ENCODE peak calls at places on chromosome 18, in nine cellular contexts. Y is spleen; B is mammary epithelial cell; G is CD8-positive, alpha-beta memory T cell; K is cardiac muscle cell; U is CD8-positive, alpha-beta T cell; H is neuronal stem cell; R is heart left ventricle; I is A673. T is an unnamed sample. For H3K4me1, the result is how much of the 10 kb centered on the place peaks cover.

GRCh38 chr18:49161627-49162026 is 210.9 kb upstream of the SMAD7 start:
- DNase-seq in Y (no peak), B (peak), G (no peak), K (no peak), U (no peak), H (no peak), R (no peak), I (no peak), T (no peak)

GRCh38 chr18:69484699-69485396 is 84.2 kb downstream of the DOK6 start:
- DNase-seq in Y (no peak), B (no peak), G (no peak), K (peak), U (no peak), H (no peak), R (no peak), I (peak), T (no peak)

GRCh38 chr18:3526421-3527354 is 76.7 kb downstream of the TGIF1 start:
- DNase-seq in Y (no peak), B (peak), G (no peak), K (peak), U (no peak), H (peak), R (no peak), I (peak), T (no peak)

GRCh38 chr18:55861266-55861665 is 273.3 kb upstream of the TCF4 start:
- DNase-seq in Y (no peak), B (peak), G (no peak), K (no peak), U (no peak), H (peak), R (no peak), I (peak), T (no peak)

GRCh38 chr18:45448871-45449270 is 166.4 kb upstream of the SLC14A2 start:
- DNase-seq in Y (no peak), B (no peak), G (no peak), K (no peak), U (no peak), H (no peak), R (no peak), I (no peak), T (no peak)

GRCh38 chr18:24497052-24497754 is 36.8 kb downstream of the HRH4 start:
- DNase-seq in Y (no peak), B (peak), G (no peak), K (no peak), U (no peak), H (no peak), R (no peak), I (no peak), T (no peak)

GRCh38 chr18:3147935-3148554 is 71.7 kb downstream of the MYOM1 start:
- DNase-seq in Y (no peak), B (no peak), G (no peak), K (no peak), U (no peak), H (no peak), R (no peak), I (no peak), T (no peak)

GRCh38 chr18:37577051-37577611 is 11.5 kb upstream of the CELF4 start:
- DNase-seq in Y (no peak), B (no peak), G (no peak), K (no peak), U (no peak), H (no peak), R (peak), I (no peak), T (no peak)

GRCh38 chr18:2104620-2105462 is 466.5 kb downstream of the METTL4 start:
- DNase-seq in Y (peak), B (peak), G (peak), K (peak), U (peak), H (peak), R (no peak), I (peak), T (no peak)

GRCh38 chr18:11533942-11534496 is 75.4 kb upstream of the SLC35G4 start:
- DNase-seq in Y (no peak), B (no peak), G (no peak), K (no peak), U (no peak), H (no peak), R (no peak), I (no peak), T (no peak)

GRCh38 chr18:4017479-4017878 is 437.6 kb downstream of the DLGAP1 start:
- DNase-seq in Y (no peak), B (no peak), G (no peak), K (peak), U (no peak), H (no peak), R (no peak), I (peak), T (no peak)

GRCh38 chr18:24987271-24987932 is 364.6 kb downstream of the ZNF521 start:
- DNase-seq in Y (no peak), B (peak), G (no peak), K (no peak), U (no peak), H (peak), R (peak), I (no peak), T (no peak)

GRCh38 chr18:22391571-22392359 is 25.9 kb downstream of the CTAGE1 start:
- DNase-seq in Y (no peak), B (peak), G (peak), K (no peak), U (peak), H (no peak), R (no peak), I (peak), T (no peak)

GRCh38 chr18:57077786-57078552 is 68.9 kb upstream of the BOD1L2 start:
- DNase-seq in Y (peak), B (no peak), G (peak), K (no peak), U (peak), H (no peak), R (no peak), I (no peak), T (no peak)

GRCh38 chr18:6629635-6630140 is 99.8 kb upstream of the ARHGAP28 start:
- DNase-seq in Y (no peak), B (peak), G (no peak), K (no peak), U (no peak), H (no peak), R (no peak), I (no peak), T (no peak)

GRCh38 chr18:67104700-67105284 is 411.7 kb downstream of the DSEL start:
- DNase-seq in Y (no peak), B (peak), G (peak), K (peak), U (peak), H (peak), R (no peak), I (peak), T (peak)

GRCh38 chr18:48398074-48398473 is 11.1 kb downstream of the ZBTB7C start:
- DNase-seq in Y (no peak), B (no peak), G (no peak), K (peak), U (no peak), H (no peak), R (no peak), I (no peak), T (no peak)

GRCh38 chr18:49609416-49610284 is 47.8 kb downstream of the LIPG start:
- DNase-seq in Y (no peak), B (peak), G (no peak), K (no peak), U (no peak), H (no peak), R (no peak), I (no peak), T (no peak)

GRCh38 chr18:34028341-34028740 is 196.4 kb downstream of the NOL4 start:
- DNase-seq in Y (no peak), B (no peak), G (no peak), K (no peak), U (no peak), H (no peak), R (no peak), I (no peak), T (no peak)

GRCh38 chr18:54636217-54636616 is 45.2 kb downstream of the DYNAP start:
- DNase-seq in Y (no peak), B (no peak), G (no peak), K (no peak), U (no peak), H (no peak), R (no peak), I (no peak), T (no peak)

GRCh38 chr18:48771641-48772380 is 179.0 kb downstream of the SMAD7 start:
- DNase-seq in Y (no peak), B (peak), G (no peak), K (no peak), U (no peak), H (no peak), R (peak), I (no peak), T (no peak)

GRCh38 chr18:34543356-34543755 is 166.7 kb upstream of the DTNA start:
- DNase-seq in Y (no peak), B (no peak), G (no peak), K (no peak), U (no peak), H (no peak), R (no peak), I (no peak), T (peak)

GRCh38 chr18:40673150-40673549 is 1281.9 kb upstream of the PIK3C3 start:
- DNase-seq in Y (no peak), B (no peak), G (no peak), K (no peak), U (no peak), H (no peak), R (no peak), I (no peak), T (no peak)

GRCh38 chr18:9117980-9118841 is 15.7 kb downstream of the NDUFV2 start:
- DNase-seq in Y (no peak), B (peak), G (peak), K (no peak), U (no peak), H (no peak), R (no peak), I (peak), T (no peak)
- H3K4me3 ChIP-seq in Y (no peak), B (no peak), G (peak), K (no peak), U (peak), H (no peak), R (peak), I (peak), T (no peak)

GRCh38 chr18:29879763-29880162 is 1162.8 kb downstream of the DSC3 start:
- DNase-seq in Y (no peak), B (no peak), G (no peak), K (no peak), U (no peak), H (no peak), R (no peak), I (peak), T (no peak)

GRCh38 chr18:29873211-29873610 is 1169.3 kb downstream of the DSC3 start:
- DNase-seq in Y (no peak), B (no peak), G (no peak), K (no peak), U (no peak), H (no peak), R (no peak), I (no peak), T (no peak)

DNA sequence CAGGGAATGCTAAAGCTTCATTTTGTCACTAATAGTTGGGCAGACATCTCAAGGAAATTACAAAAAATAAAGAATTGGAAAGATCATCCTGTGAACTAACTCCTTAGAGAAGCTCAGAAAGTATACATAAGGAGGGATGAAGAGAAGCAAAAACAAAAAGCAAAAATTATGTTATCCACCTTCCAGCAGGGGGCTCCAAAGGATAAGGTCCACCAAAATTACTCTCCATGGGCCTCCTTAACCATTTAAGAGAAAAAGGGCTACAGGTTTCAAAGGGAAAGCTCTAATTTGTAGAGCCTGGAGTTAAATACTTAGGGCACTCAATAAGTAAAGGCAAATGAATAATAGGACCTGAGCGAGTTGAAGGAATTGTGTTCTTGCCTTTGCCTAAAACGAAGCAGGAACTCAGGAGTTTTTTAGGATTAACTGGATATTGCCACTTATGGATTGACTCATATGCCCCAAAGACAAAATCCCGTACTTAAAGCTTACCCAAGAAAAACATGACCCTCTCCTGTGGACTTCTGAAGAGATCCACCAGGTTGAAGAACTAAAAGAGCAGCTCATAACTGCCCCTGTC is 1167.9 kb downstream of the DSC3 start:
- DNase-seq in Y (no peak), B (peak), G (no peak), K (peak), U (no peak), H (peak), R (no peak), I (peak), T (no peak)
- H3K27ac ChIP-seq in Y (no peak), B (no peak), G (no peak), K (no peak), U (no peak), H (no peak), R (no peak), I (no peak), T (no peak)

GRCh38 chr18:62838475-62839098 is 123.2 kb downstream of the PHLPP1 start:
- DNase-seq in Y (no peak), B (no peak), G (no peak), K (no peak), U (no peak), H (no peak), R (no peak), I (peak), T (no peak)
- H3K4me1 ChIP-seq in Y (under half), B (under half), G (under half), K (under half), U (under half), H (under half), R (under half), I (under half), T (under half)

GRCh38 chr18:75248426-75249191 is 38.0 kb downstream of the TSHZ1 start:
- DNase-seq in Y (no peak), B (peak), G (no peak), K (no peak), U (no peak), H (no peak), R (no peak), I (no peak), T (no peak)
- H3K4me3 ChIP-seq in Y (no peak), B (peak), G (peak), K (no peak), U (peak), H (no peak), R (peak), I (peak), T (no peak)

DNA sequence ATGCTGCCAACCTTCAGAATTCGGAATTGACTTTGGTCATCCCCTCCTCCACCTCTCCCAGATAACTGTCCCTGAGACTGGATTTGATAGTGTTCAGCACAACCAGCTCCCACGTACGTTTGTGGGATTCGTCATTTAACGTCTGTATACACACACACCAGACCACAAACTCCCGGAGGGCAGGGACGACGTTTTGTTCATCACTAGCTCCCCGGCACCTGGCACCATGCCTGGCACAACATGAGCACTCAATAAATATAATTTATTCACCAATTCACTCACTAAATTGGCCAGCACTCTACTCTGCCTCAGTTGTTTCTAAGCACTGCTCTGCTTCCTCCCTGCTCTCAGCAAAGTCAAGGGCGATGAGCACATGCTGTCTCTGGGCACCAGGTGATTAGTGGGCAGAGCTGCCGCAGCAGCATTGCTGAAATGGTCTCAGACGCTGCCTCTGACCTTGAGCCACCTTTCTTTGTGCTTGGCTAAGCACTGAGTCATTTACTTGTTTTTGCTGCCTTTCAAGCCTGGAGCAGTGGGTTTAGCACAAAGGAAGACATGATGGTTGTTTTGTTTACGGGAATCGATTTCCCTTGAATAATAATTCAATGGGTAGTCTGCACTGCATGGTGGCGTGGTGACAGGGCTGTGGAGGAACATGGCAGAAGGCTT is 19.3 kb upstream of the LOXHD1 start:
- DNase-seq in Y (no peak), B (no peak), G (no peak), K (no peak), U (no peak), H (no peak), R (no peak), I (no peak), T (no peak)
- H3K27ac ChIP-seq in Y (no peak), B (no peak), G (no peak), K (no peak), U (no peak), H (no peak), R (no peak), I (no peak), T (no peak)

GRCh38 chr18:79385326-79385725 is 10.4 kb upstream of the NFATC1 start:
- DNase-seq in Y (peak), B (no peak), G (no peak), K (no peak), U (no peak), H (no peak), R (no peak), I (no peak), T (no peak)

GRCh38 chr18:79385749-79386341 is 9.9 kb upstream of the NFATC1 start:
- DNase-seq in Y (peak), B (no peak), G (no peak), K (no peak), U (no peak), H (no peak), R (no peak), I (no peak), T (no peak)

GRCh38 chr18:79387214-79387613 is 8.5 kb upstream of the NFATC1 start:
- DNase-seq in Y (no peak), B (no peak), G (no peak), K (no peak), U (no peak), H (no peak), R (no peak), I (no peak), T (no peak)

GRCh38 chr18:79387615-79388014 is 8.1 kb upstream of the NFATC1 start:
- DNase-seq in Y (no peak), B (no peak), G (no peak), K (no peak), U (no peak), H (no peak), R (no peak), I (no peak), T (no peak)

GRCh38 chr18:79386547-79386946 is 9.2 kb upstream of the NFATC1 start:
- DNase-seq in Y (peak), B (no peak), G (no peak), K (no peak), U (no peak), H (no peak), R (no peak), I (no peak), T (no peak)
- H3K4me1 ChIP-seq in Y (under half), B (under half), G (under half), K (under half), U (under half), H (under half), R (under half), I (under half), T (under half)

DNA sequence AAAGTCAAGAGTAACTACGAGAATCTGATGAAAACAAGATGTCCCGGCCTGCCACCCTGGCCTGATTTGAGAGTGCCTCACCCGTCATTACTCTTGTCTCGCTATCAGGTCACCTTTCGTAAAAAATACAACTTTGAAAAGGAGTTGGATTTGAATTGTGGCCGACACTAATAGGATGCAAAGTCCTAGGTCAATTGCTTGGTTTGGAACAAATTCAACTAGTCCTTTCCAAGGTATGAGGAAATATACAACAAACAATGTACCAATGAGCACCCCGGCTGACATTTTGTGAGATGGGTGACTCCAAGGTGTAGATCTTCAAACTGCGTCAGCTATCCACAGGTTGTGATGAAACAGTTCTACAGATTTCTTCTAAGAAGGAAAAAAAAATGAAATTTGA is 77.8 kb downstream of the BCL2 start:
- DNase-seq in Y (no peak), B (no peak), G (no peak), K (no peak), U (no peak), H (no peak), R (no peak), I (no peak), T (no peak)
- H3K4me3 ChIP-seq in Y (no peak), B (no peak), G (no peak), K (no peak), U (no peak), H (no peak), R (no peak), I (no peak), T (no peak)